ENCODE peak calls at places on chromosomes 12 and 14, in five cellular contexts. Z is GM13977, R is psoas muscle, Y is fibroblast of mammary gland, G is GM23338. T is an unnamed sample.

GRCh38 chr12:1932264-1932777 is 13.9 kb upstream of the CACNA2D4 start:
- DNase-seq in Z (peak; percentile 40), R (no peak), Y (peak; percentile 12), G (no peak), T (peak; percentile 41)

GRCh38 chr12:30764251-30764650 is 9.5 kb upstream of the CAPRIN2 start:
- DNase-seq in Z (no peak), R (no peak), Y (no peak), G (no peak), T (no peak)

GRCh38 chr12:18391136-18391535 is 129.8 kb downstream of the PIK3C2G start:
- DNase-seq in Z (no peak), R (no peak), Y (no peak), G (no peak), T (no peak)

GRCh38 chr12:64729909-64730584 is 29.2 kb downstream of the GNS start:
- DNase-seq in Z (peak; percentile 22), R (no peak), Y (no peak), G (no peak), T (peak; percentile 28)

GRCh38 chr12:87217486-87217885 is 811.7 kb downstream of the C12orf50 start:
- DNase-seq in Z (no peak), R (no peak), Y (peak; percentile 2), G (no peak), T (peak; percentile 13)

GRCh38 chr12:89621511-89621910 is 87.1 kb downstream of the ATP2B1 start:
- DNase-seq in Z (no peak), R (no peak), Y (no peak), G (no peak), T (peak; percentile 76)

GRCh38 chr12:64860446-64860998 is 36.1 kb downstream of the TBC1D30 start:
- DNase-seq in Z (peak; percentile 17), R (no peak), Y (no peak), G (no peak), T (no peak)

GRCh38 chr14:90645842-90646443 is 170.3 kb downstream of the TTC7B start:
- DNase-seq in Z (no peak), R (no peak), Y (no peak), G (peak; percentile 81), T (peak; percentile 43)

GRCh38 chr12:5948696-5949095 is 3.6 kb upstream of the ANO2 start:
- DNase-seq in Z (no peak), R (no peak), Y (no peak), G (no peak), T (no peak)

GRCh38 chr12:77493311-77493710 is 337.4 kb upstream of the NAV3 start:
- DNase-seq in Z (no peak), R (no peak), Y (peak; percentile 39), G (no peak), T (no peak)

GRCh38 chr12:30603129-30603528 is 92.5 kb downstream of the IPO8 start:
- DNase-seq in Z (no peak), R (no peak), Y (no peak), G (no peak), T (no peak)

GRCh38 chr14:103696466-103697071 is 18.7 kb downstream of the XRCC3 start:
- DNase-seq in Z (no peak), R (peak; percentile 80), Y (peak; percentile 60), G (no peak), T (peak; percentile 87)

GRCh38 chr12:62123721-62124203 is 136.4 kb upstream of the USP15 start:
- DNase-seq in Z (peak; percentile 7), R (no peak), Y (peak; percentile 58), G (peak; percentile 84), T (peak; percentile 47)

GRCh38 chr14:95895720-95896119 is 19.1 kb downstream of the TUNAR start:
- DNase-seq in Z (peak; percentile 47), R (no peak), Y (no peak), G (peak; percentile 84), T (no peak)

GRCh38 chr12:103858953-103859601 is 18.0 kb upstream of the NT5DC3 start:
- DNase-seq in Z (no peak), R (peak; percentile 84), Y (peak; percentile 94), G (no peak), T (peak; percentile 99)

GRCh38 chr12:12918781-12919180 is 27.4 kb downstream of the GPRC5A start:
- DNase-seq in Z (no peak), R (no peak), Y (no peak), G (no peak), T (no peak)

GRCh38 chr12:754871-755562 is 2.6 kb downstream of the WNK1 start:
- DNase-seq in Z (peak; percentile 66), R (no peak), Y (peak; percentile 81), G (peak; percentile 51), T (peak; percentile 82)

GRCh38 chr14:33525626-33526025 is 425.2 kb downstream of the EGLN3 start:
- DNase-seq in Z (no peak), R (no peak), Y (peak; percentile 16), G (no peak), T (peak; percentile 38)

GRCh38 chr14:99643343-99643742 is 1.6 kb upstream of the HHIPL1 start:
- DNase-seq in Z (no peak), R (no peak), Y (no peak), G (no peak), T (no peak)

GRCh38 chr14:64549805-64550538 is at the start of gene PPP1R36:
- DNase-seq in Z (peak; percentile 60), R (peak; percentile 64), Y (no peak), G (peak; percentile 84), T (peak; percentile 49)

GRCh38 chr12:111451649-111452129 is 46.0 kb downstream of the SH2B3 start:
- DNase-seq in Z (peak; percentile 53), R (no peak), Y (peak; percentile 64), G (peak; percentile 52), T (peak; percentile 68)

GRCh38 chr12:109449845-109450532 is 27.1 kb downstream of the KCTD10 start:
- DNase-seq in Z (no peak), R (no peak), Y (no peak), G (peak; percentile 69), T (no peak)

GRCh38 chr14:24911324-24912095 is 138.4 kb downstream of the STXBP6 start:
- DNase-seq in Z (no peak), R (no peak), Y (peak; percentile 88), G (no peak), T (peak; percentile 86)

GRCh38 chr12:46332260-46332659 is 40.3 kb downstream of the SLC38A2 start:
- DNase-seq in Z (no peak), R (no peak), Y (peak; percentile 43), G (no peak), T (peak; percentile 68)

GRCh38 chr12:2325501-2325900 is 272.7 kb downstream of the CACNA1C start:
- DNase-seq in Z (no peak), R (no peak), Y (no peak), G (no peak), T (no peak)

GRCh38 chr12:123983822-123984485 is 10.9 kb downstream of the ZNF664 start:
- DNase-seq in Z (peak; percentile 36), R (no peak), Y (peak; percentile 79), G (peak; percentile 87), T (peak; percentile 87)

GRCh38 chr14:105182296-105183020 is 1.3 kb upstream of the NUDT14 start:
- DNase-seq in Z (no peak), R (no peak), Y (no peak), G (no peak), T (no peak)

GRCh38 chr12:66942741-66943465 is 264.0 kb upstream of the GRIP1 start:
- DNase-seq in Z (no peak), R (no peak), Y (no peak), G (peak; percentile 79), T (no peak)

GRCh38 chr14:101197595-101198397 is 294.3 kb upstream of the RTL1 start:
- DNase-seq in Z (no peak), R (peak; percentile 21), Y (no peak), G (no peak), T (no peak)

GRCh38 chr14:73776194-73776537 is 62.0 kb upstream of the PNMA1 start:
- DNase-seq in Z (no peak), R (no peak), Y (peak; percentile 78), G (no peak), T (no peak)

GRCh38 chr14:73778736-73779135 is 64.6 kb upstream of the PNMA1 start:
- DNase-seq in Z (no peak), R (no peak), Y (no peak), G (no peak), T (no peak)

GRCh38 chr14:73774671-73775070 is 60.5 kb upstream of the PNMA1 start:
- DNase-seq in Z (no peak), R (no peak), Y (no peak), G (no peak), T (no peak)

GRCh38 chr14:73775339-73776193 is 61.4 kb upstream of the PNMA1 start:
- DNase-seq in Z (no peak), R (no peak), Y (no peak), G (no peak), T (no peak)

DNA sequence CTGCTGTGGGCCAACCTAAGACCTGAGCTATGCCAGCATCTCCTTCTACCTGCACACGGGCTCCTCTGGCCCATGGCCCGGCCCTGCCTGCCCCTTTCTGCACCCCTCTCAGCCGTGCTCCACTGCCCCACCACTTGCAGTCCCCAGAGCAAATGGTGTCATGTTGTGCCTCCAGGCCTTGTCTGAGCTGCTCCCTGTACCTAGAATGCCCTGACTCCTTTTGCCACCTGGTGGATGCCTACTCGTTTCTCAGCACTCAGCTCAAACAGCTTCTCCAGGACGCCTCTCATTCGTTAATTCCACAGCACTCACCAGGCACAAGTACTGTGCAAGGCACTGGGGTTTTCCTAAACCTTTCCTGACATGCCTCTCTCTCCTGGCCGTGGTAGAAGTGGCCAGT is 63.2 kb upstream of the PNMA1 start:
- DNase-seq in Z (no peak), R (no peak), Y (no peak), G (no peak), T (no peak)
- TF ChIP-seq CTCF in Z (no peak), R (peak; percentile 39), Y (no peak), G (peak; percentile 47), T (no peak)

GRCh38 chr12:57845478-57846284 is 848 bp downstream of the CTDSP2 start:
- DNase-seq in Z (peak; percentile 84), R (peak; percentile 91), Y (no peak), G (peak; percentile 71), T (no peak)
- TF ChIP-seq CTCF in Z (no peak), R (no peak), Y (no peak), G (no peak), T (no peak)

DNA sequence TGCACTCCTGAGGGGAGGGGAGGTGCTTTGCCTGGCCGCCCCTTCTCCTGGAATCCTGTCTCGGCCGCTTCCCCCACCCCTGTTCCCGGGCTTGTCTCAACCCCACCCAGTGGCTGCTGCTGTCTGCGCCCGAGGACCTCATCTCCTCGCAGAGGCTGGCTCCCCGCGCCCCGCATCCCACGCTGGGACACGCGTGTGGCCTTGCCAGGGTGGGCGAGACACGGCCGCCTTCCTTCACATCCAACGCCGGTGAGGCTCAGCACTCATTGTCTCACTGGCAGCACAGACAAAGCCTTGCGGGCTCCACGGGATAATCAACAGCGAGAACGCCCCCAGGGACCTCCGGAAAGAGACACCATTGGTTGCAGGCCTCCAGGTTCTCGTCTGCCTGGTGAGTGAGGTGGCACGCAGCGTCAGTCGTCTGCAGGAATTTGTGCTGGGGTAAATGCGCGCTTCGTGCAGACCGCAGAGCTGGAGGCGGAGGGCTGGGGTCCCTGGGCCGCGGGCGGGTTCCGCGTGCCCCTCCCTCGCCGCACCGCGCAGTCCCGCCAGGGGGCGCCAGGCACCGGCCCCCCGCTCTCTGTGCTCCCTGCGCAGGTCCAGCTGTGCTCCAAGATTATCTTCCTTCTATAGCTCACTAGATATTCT is 26.8 kb downstream of the CCDC177 start:
- DNase-seq in Z (peak; percentile 64), R (no peak), Y (peak; percentile 21), G (peak; percentile 90), T (no peak)
- TF ChIP-seq CTCF in Z (peak; percentile 62), R (peak; percentile 43), Y (peak; percentile 33), G (peak; percentile 83), T (peak; percentile 62)

DNA sequence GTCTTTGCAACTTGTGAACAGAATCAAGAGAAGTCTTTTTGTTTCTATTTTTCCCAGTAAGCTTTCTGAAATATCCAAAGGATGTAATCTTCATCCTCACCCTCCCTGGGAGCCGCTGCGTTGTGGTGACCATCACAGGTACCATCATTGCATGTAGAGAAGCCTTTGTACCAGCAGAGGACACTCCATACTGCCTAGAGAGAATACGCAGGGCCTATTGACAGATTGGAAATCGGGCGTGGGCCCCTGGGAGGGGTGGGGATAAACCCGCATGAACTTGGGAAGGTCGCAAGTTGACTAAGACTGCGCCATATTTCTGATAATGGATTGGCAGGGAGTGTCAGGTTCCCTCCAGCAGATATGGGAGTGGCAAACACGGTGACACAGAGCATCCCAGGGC is 12.7 kb downstream of the KRT1 start:
- DNase-seq in Z (no peak), R (no peak), Y (no peak), G (peak; percentile 47), T (no peak)
- TF ChIP-seq CTCF in Z (no peak), R (no peak), Y (peak; percentile 20), G (peak; percentile 76), T (peak; percentile 45)